ENCODE peak calls at places on chromosomes 13 and 19, in four cellular contexts. S, J, F and A are unnamed samples.

GRCh38 chr19:47305309-47305751 is 4.3 kb upstream of the C5AR1 start:
- DNase-seq in S (peak), J (peak), F (peak), A (peak)

GRCh38 chr19:35168261-35168660 is 13.7 kb downstream of the FXYD5 start:
- DNase-seq in S (no peak), J (no peak), F (no peak), A (no peak)

GRCh38 chr13:99374994-99375805 is 68.0 kb upstream of the GPR183 start:
- DNase-seq in S (no peak), J (no peak), F (no peak), A (no peak)

GRCh38 chr19:52492201-52492960 is 35.1 kb upstream of the ZNF808 start:
- DNase-seq in S (no peak), J (no peak), F (no peak), A (no peak)

GRCh38 chr19:8367327-8368001 is 3.5 kb downstream of the ANGPTL4 start:
- DNase-seq in S (peak), J (peak), F (peak), A (peak)

GRCh38 chr19:15249912-15250634 is 17.8 kb upstream of the EPHX3 start:
- DNase-seq in S (peak), J (peak), F (peak), A (no peak)

GRCh38 chr13:24997367-24997967 is 98.5 kb upstream of the PABPC3 start:
- DNase-seq in S (no peak), J (peak), F (peak), A (peak)

GRCh38 chr13:92804346-92804745 is 422.3 kb upstream of the GPC6 start:
- DNase-seq in S (no peak), J (peak), F (peak), A (no peak)

GRCh38 chr19:18160792-18161690 is 8.1 kb downstream of the PIK3R2 start:
- DNase-seq in S (peak), J (peak), F (peak), A (peak)

GRCh38 chr19:2047449-2048103 is 3.5 kb downstream of the MKNK2 start:
- DNase-seq in S (peak), J (peak), F (no peak), A (peak)

GRCh38 chr13:40533072-40533471 is 133.4 kb downstream of the FOXO1 start:
- DNase-seq in S (no peak), J (no peak), F (no peak), A (peak)

GRCh38 chr19:55206664-55207500 is 2.4 kb downstream of the PTPRH start:
- DNase-seq in S (peak), J (peak), F (peak), A (peak)

GRCh38 chr19:45280471-45280961 is 29.4 kb downstream of the MARK4 start:
- DNase-seq in S (peak), J (no peak), F (no peak), A (no peak)

GRCh38 chr13:71699342-71699741 is 167.7 kb downstream of the DACH1 start:
- DNase-seq in S (no peak), J (no peak), F (no peak), A (no peak)

GRCh38 chr13:29849071-29849541 is 1.3 kb downstream of the UBL3 start:
- DNase-seq in S (peak), J (peak), F (no peak), A (peak)

GRCh38 chr13:112912726-112913440 is 56.1 kb upstream of the MCF2L start:
- DNase-seq in S (peak), J (no peak), F (no peak), A (no peak)

GRCh38 chr19:41861846-41862245 is 1.8 kb downstream of the RPS19 start:
- DNase-seq in S (peak), J (no peak), F (no peak), A (no peak)

GRCh38 chr19:41863209-41863931 is 3.3 kb downstream of the RPS19 start:
- DNase-seq in S (no peak), J (no peak), F (no peak), A (no peak)

GRCh38 chr19:41861098-41861768 is 1.2 kb downstream of the RPS19 start:
- DNase-seq in S (no peak), J (peak), F (no peak), A (no peak)

GRCh38 chr19:41864374-41864773 is 4.3 kb downstream of the RPS19 start:
- DNase-seq in S (no peak), J (no peak), F (no peak), A (no peak)

DNA sequence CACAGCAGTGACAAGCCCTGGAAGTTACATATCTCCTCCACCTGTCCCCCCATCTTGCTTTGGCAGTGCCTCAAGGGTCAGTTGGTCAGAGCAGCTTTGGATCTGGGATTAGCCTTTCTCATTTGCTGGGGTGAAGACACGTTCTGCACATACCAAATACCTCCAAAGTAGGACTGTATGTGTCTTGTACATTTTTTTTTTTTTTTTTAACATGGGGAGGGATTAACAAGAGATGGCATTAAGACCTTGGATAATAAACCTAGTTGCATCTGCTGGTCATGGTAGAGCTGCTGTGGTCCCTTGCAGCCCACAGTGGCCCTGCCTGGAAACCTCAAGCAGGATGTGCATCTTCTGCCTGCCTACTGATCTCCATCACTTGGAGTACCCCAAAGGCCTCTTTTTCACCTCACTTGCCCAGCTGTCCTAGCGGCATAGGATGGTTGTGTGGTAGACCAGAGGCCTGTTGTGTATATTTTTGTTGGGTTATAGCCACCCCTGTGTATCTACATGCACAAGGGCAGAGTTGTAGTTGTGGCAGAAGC is 2.5 kb downstream of the RPS19 start:
- DNase-seq in S (peak), J (no peak), F (no peak), A (no peak)
- H3K4me3 ChIP-seq in S (peak), J (peak), F (no peak), A (no peak)

GRCh38 chr19:23971598-23971997 is 56.9 kb downstream of the ZNF726 start:
- DNase-seq in S (no peak), J (no peak), F (no peak), A (no peak)
- H3K4me3 ChIP-seq in S (no peak), J (no peak), F (no peak), A (no peak)

GRCh38 chr13:46667687-46668281 is 114.8 kb downstream of the LRCH1 start:
- DNase-seq in S (no peak), J (no peak), F (peak), A (no peak)
- H3K4me3 ChIP-seq in S (peak), J (peak), F (peak), A (no peak)

GRCh38 chr13:27960362-27961226 is 8.5 kb downstream of the CDX2 start:
- DNase-seq in S (peak), J (peak), F (no peak), A (peak)
- H3K4me3 ChIP-seq in S (peak), J (peak), F (no peak), A (no peak)

GRCh38 chr19:10667867-10668266 is 13.7 kb downstream of the ILF3 start:
- DNase-seq in S (no peak), J (no peak), F (no peak), A (no peak)

GRCh38 chr19:10660346-10660745 is 6.2 kb downstream of the ILF3 start:
- DNase-seq in S (no peak), J (no peak), F (no peak), A (no peak)

GRCh38 chr19:10662384-10663251 is 8.5 kb downstream of the ILF3 start:
- DNase-seq in S (no peak), J (peak), F (no peak), A (no peak)

GRCh38 chr19:10661946-10662345 is 7.8 kb downstream of the ILF3 start:
- DNase-seq in S (no peak), J (no peak), F (no peak), A (no peak)
- H3K4me3 ChIP-seq in S (peak), J (no peak), F (no peak), A (no peak)

DNA sequence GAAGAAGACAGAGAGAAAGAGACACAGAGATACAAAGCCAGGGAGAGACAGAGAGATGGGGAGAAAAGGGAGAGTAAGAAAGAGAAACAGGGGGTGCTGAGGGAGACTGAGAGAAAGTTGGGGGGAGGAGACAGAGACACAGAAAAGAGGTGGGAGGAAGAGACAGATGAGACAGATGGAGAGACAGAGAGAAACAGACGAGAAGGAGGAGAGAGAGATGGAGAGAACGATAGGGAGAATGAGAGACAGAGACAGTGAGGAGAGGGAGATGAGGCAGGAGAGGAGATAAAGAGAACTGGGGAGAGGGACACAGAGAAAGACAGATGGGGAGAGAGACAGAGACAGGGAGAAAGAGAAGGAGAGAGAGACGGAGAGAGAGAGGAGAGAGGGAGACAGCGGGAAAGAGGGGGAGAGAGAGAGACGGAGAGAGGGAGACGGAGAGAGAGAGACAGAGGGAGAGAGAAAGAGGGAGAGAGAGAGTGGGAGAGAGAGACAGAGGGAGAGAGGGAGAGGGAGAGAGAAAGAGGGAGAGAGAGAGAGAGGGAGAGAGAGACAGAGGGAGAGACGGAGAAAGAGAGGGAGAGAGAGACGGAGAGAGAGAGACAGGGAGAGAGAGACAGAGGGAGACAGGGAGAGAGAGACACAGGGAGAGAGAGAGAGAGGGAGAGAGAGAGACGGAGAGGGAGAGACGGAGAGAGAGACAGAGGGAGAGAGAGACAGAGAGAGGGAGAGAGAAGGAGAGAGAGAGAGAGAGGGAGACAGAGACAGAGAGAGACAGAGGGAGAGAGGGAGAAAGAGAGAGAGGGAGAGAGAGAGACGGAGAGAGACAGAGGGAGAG is 12.6 kb downstream of the JOSD2 start:
- DNase-seq in S (no peak), J (no peak), F (no peak), A (no peak)
- H3K4me3 ChIP-seq in S (no peak), J (no peak), F (no peak), A (no peak)